ENCODE peak calls at places on chromosomes 12 and 14, in seven cellular contexts. One of them, this sample, is unnamed.

GRCh38 chr14:67425603-67426002 is 13.6 kb upstream of the PLEK2 start:
- DNase-seq in upper lobe of right lung: no peak
- DNase-seq in Caco-2: no peak
- DNase-seq in cardiac muscle cell: no peak
- DNase-seq in brain microvascular endothelial cell: no peak
- DNase-seq in A549: no peak
- DNase-seq in HFF-Myc: no peak
- DNase-seq in this sample: no peak

GRCh38 chr12:28209782-28210181 is 19.5 kb downstream of the CCDC91 start:
- DNase-seq in upper lobe of right lung: no peak
- DNase-seq in Caco-2: no peak
- DNase-seq in cardiac muscle cell: no peak
- DNase-seq in brain microvascular endothelial cell: no peak
- DNase-seq in A549: no peak
- DNase-seq in HFF-Myc: no peak
- DNase-seq in this sample: no peak

GRCh38 chr12:111405856-111406473 is at the start of gene SH2B3:
- DNase-seq in upper lobe of right lung: no peak
- DNase-seq in Caco-2: peak; percentile 50
- DNase-seq in cardiac muscle cell: no peak
- DNase-seq in brain microvascular endothelial cell: no peak
- DNase-seq in A549: peak; percentile 62
- DNase-seq in HFF-Myc: no peak
- DNase-seq in this sample: no peak

GRCh38 chr12:100187857-100188519 is 12.6 kb upstream of the ACTR6 start:
- DNase-seq in upper lobe of right lung: no peak
- DNase-seq in Caco-2: no peak
- DNase-seq in cardiac muscle cell: no peak
- DNase-seq in brain microvascular endothelial cell: no peak
- DNase-seq in A549: no peak
- DNase-seq in HFF-Myc: no peak
- DNase-seq in this sample: no peak

GRCh38 chr12:54173066-54173726 is 15.6 kb downstream of the SMUG1 start:
- DNase-seq in upper lobe of right lung: no peak
- DNase-seq in Caco-2: no peak
- DNase-seq in cardiac muscle cell: peak; percentile 18
- DNase-seq in brain microvascular endothelial cell: no peak
- DNase-seq in A549: no peak
- DNase-seq in HFF-Myc: no peak
- DNase-seq in this sample: no peak

GRCh38 chr12:106345739-106346138 is 11.8 kb upstream of the POLR3B start:
- DNase-seq in upper lobe of right lung: no peak
- DNase-seq in Caco-2: peak; percentile 72
- DNase-seq in cardiac muscle cell: peak; percentile 64
- DNase-seq in brain microvascular endothelial cell: peak; percentile 56
- DNase-seq in A549: peak; percentile 29
- DNase-seq in HFF-Myc: peak; percentile 42
- DNase-seq in this sample: no peak

GRCh38 chr12:88453323-88453722 is 126.9 kb downstream of the KITLG start:
- DNase-seq in upper lobe of right lung: no peak
- DNase-seq in Caco-2: no peak
- DNase-seq in cardiac muscle cell: no peak
- DNase-seq in brain microvascular endothelial cell: no peak
- DNase-seq in A549: no peak
- DNase-seq in HFF-Myc: no peak
- DNase-seq in this sample: no peak

GRCh38 chr14:78202976-78203375 is 32.8 kb downstream of the NRXN3 start:
- DNase-seq in upper lobe of right lung: no peak
- DNase-seq in Caco-2: no peak
- DNase-seq in cardiac muscle cell: no peak
- DNase-seq in brain microvascular endothelial cell: no peak
- DNase-seq in A549: no peak
- DNase-seq in HFF-Myc: no peak
- DNase-seq in this sample: no peak

GRCh38 chr12:47995976-47996375 is 8.3 kb downstream of the COL2A1 start:
- DNase-seq in upper lobe of right lung: no peak
- DNase-seq in Caco-2: no peak
- DNase-seq in cardiac muscle cell: peak; percentile 90
- DNase-seq in brain microvascular endothelial cell: peak; percentile 22
- DNase-seq in A549: no peak
- DNase-seq in HFF-Myc: no peak
- DNase-seq in this sample: no peak

GRCh38 chr12:92729773-92730305 is 27.1 kb downstream of the PLEKHG7 start:
- DNase-seq in upper lobe of right lung: no peak
- DNase-seq in Caco-2: no peak
- DNase-seq in cardiac muscle cell: no peak
- DNase-seq in brain microvascular endothelial cell: no peak
- DNase-seq in A549: no peak
- DNase-seq in HFF-Myc: no peak
- DNase-seq in this sample: no peak

GRCh38 chr12:89253483-89253882 is 98.8 kb downstream of the DUSP6 start:
- DNase-seq in upper lobe of right lung: no peak
- DNase-seq in Caco-2: no peak
- DNase-seq in cardiac muscle cell: no peak
- DNase-seq in brain microvascular endothelial cell: no peak
- DNase-seq in A549: no peak
- DNase-seq in HFF-Myc: no peak
- DNase-seq in this sample: no peak

GRCh38 chr12:118751355-118751754 is 230.0 kb upstream of the SRRM4 start:
- DNase-seq in upper lobe of right lung: no peak
- DNase-seq in Caco-2: no peak
- DNase-seq in cardiac muscle cell: no peak
- DNase-seq in brain microvascular endothelial cell: no peak
- DNase-seq in A549: no peak
- DNase-seq in HFF-Myc: no peak
- DNase-seq in this sample: no peak

GRCh38 chr12:103495783-103496456 is at the start of gene C12orf42:
- DNase-seq in upper lobe of right lung: no peak
- DNase-seq in Caco-2: no peak
- DNase-seq in cardiac muscle cell: peak; percentile 26
- DNase-seq in brain microvascular endothelial cell: no peak
- DNase-seq in A549: peak; percentile 80
- DNase-seq in HFF-Myc: no peak
- DNase-seq in this sample: no peak

GRCh38 chr14:38211258-38211735 is 3.6 kb downstream of the SSTR1 start:
- DNase-seq in upper lobe of right lung: no peak
- DNase-seq in Caco-2: no peak
- DNase-seq in cardiac muscle cell: peak; percentile 8
- DNase-seq in brain microvascular endothelial cell: no peak
- DNase-seq in A549: no peak
- DNase-seq in HFF-Myc: no peak
- DNase-seq in this sample: no peak

GRCh38 chr12:95620171-95620570 is 68.9 kb upstream of the USP44 start:
- DNase-seq in upper lobe of right lung: no peak
- DNase-seq in Caco-2: no peak
- DNase-seq in cardiac muscle cell: no peak
- DNase-seq in brain microvascular endothelial cell: no peak
- DNase-seq in A549: no peak
- DNase-seq in HFF-Myc: no peak
- DNase-seq in this sample: no peak
- TF ChIP-seq CTCF in upper lobe of right lung: no peak
- TF ChIP-seq CTCF in Caco-2: no peak
- TF ChIP-seq CTCF in cardiac muscle cell: no peak
- TF ChIP-seq CTCF in brain microvascular endothelial cell: no peak
- TF ChIP-seq CTCF in A549: no peak
- TF ChIP-seq CTCF in HFF-Myc: no peak
- TF ChIP-seq CTCF in this sample: no peak

GRCh38 chr12:78853231-78853630 is 11.3 kb upstream of the SYT1 start:
- DNase-seq in upper lobe of right lung: no peak
- DNase-seq in Caco-2: no peak
- DNase-seq in cardiac muscle cell: no peak
- DNase-seq in brain microvascular endothelial cell: no peak
- DNase-seq in A549: no peak
- DNase-seq in HFF-Myc: no peak
- DNase-seq in this sample: no peak
- H3K4me3 ChIP-seq in upper lobe of right lung: no peak overlapping the region
- H3K4me3 ChIP-seq in Caco-2: no peak overlapping the region
- H3K4me3 ChIP-seq in cardiac muscle cell: no peak overlapping the region
- H3K4me3 ChIP-seq in brain microvascular endothelial cell: no peak overlapping the region
- H3K4me3 ChIP-seq in A549: no peak overlapping the region
- H3K4me3 ChIP-seq in HFF-Myc: no peak overlapping the region
- H3K4me3 ChIP-seq in this sample: no peak overlapping the region

GRCh38 chr12:27015730-27016076 is 1.5 kb upstream of the TM7SF3 start:
- DNase-seq in upper lobe of right lung: no peak
- DNase-seq in Caco-2: no peak
- DNase-seq in cardiac muscle cell: peak; percentile 63
- DNase-seq in brain microvascular endothelial cell: no peak
- DNase-seq in A549: peak; percentile 18
- DNase-seq in HFF-Myc: no peak
- DNase-seq in this sample: peak; percentile 22
- TF ChIP-seq CTCF in upper lobe of right lung: peak; percentile 56
- TF ChIP-seq CTCF in Caco-2: peak; percentile 28
- TF ChIP-seq CTCF in cardiac muscle cell: peak; percentile 25
- TF ChIP-seq CTCF in brain microvascular endothelial cell: no peak
- TF ChIP-seq CTCF in A549: peak; percentile 74
- TF ChIP-seq CTCF in HFF-Myc: peak; percentile 11
- TF ChIP-seq CTCF in this sample: no peak

GRCh38 chr12:108702534-108702933 is 28.8 kb downstream of the CORO1C start:
- DNase-seq in upper lobe of right lung: no peak
- DNase-seq in Caco-2: no peak
- DNase-seq in cardiac muscle cell: no peak
- DNase-seq in brain microvascular endothelial cell: no peak
- DNase-seq in A549: no peak
- DNase-seq in HFF-Myc: no peak
- DNase-seq in this sample: no peak
- H3K4me3 ChIP-seq in upper lobe of right lung: no peak overlapping the region
- H3K4me3 ChIP-seq in Caco-2: no peak overlapping the region
- H3K4me3 ChIP-seq in cardiac muscle cell: peak overlapping the region; percentile 3
- H3K4me3 ChIP-seq in brain microvascular endothelial cell: no peak overlapping the region
- H3K4me3 ChIP-seq in A549: no peak overlapping the region
- H3K4me3 ChIP-seq in HFF-Myc: no peak overlapping the region
- H3K4me3 ChIP-seq in this sample: no peak overlapping the region

DNA sequence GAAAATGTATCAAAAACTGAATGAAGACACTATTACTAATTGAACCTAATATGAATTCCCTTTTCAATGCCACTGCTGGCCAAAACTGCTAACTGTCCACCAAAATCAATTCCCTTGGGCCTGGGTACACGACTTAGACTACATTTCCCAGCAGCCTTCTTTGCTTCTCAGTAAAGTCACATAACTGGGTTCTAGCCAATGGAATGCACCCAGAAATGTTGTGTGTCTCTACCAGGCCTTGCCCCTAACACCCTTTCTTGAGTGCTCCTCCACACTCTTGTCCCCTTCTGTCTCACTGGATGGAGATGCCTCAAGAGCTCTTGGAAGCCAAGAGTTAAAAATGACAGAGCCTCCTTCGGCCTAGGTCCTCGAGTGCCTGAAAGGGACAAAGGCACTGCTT is 156.8 kb downstream of the PPM1H start:
- DNase-seq in upper lobe of right lung: no peak
- DNase-seq in Caco-2: no peak
- DNase-seq in cardiac muscle cell: no peak
- DNase-seq in brain microvascular endothelial cell: no peak
- DNase-seq in A549: no peak
- DNase-seq in HFF-Myc: no peak
- DNase-seq in this sample: no peak
- TF ChIP-seq CTCF in upper lobe of right lung: no peak
- TF ChIP-seq CTCF in Caco-2: no peak
- TF ChIP-seq CTCF in cardiac muscle cell: no peak
- TF ChIP-seq CTCF in brain microvascular endothelial cell: no peak
- TF ChIP-seq CTCF in A549: no peak
- TF ChIP-seq CTCF in HFF-Myc: no peak
- TF ChIP-seq CTCF in this sample: no peak